ENCODE peak calls at places on chromosomes 13 and 19, in five cellular contexts. S is CD8-positive, alpha-beta T cell; X is prostate gland; R is adrenal gland; C is PC-3. E is an unnamed sample.

GRCh38 chr13:20993661-20994440 is 67.5 kb downstream of the LATS2 start:
- DNase-seq in R (peak; percentile 31), S (no peak), C (no peak), X (no peak), E (no peak)

GRCh38 chr19:49552749-49553148 is 24.9 kb downstream of the RCN3 start:
- DNase-seq in C (no peak), R (no peak), S (no peak), X (no peak), E (no peak)

GRCh38 chr19:12664406-12665280 is 1.9 kb downstream of the MAN2B1 start:
- DNase-seq in S (no peak), C (no peak), X (no peak), R (no peak), E (no peak)

GRCh38 chr13:99895428-99895998 is 76.1 kb downstream of the ZIC5 start:
- DNase-seq in X (no peak), C (no peak), R (no peak), S (peak; percentile 52), E (no peak)

GRCh38 chr13:112730157-112730671 is 40.4 kb downstream of the ATP11A start:
- DNase-seq in C (no peak), S (no peak), X (no peak), R (no peak), E (no peak)

GRCh38 chr19:19461306-19461670 is 54.1 kb downstream of the TSSK6 start:
- DNase-seq in R (no peak), C (no peak), X (no peak), S (no peak), E (no peak)

GRCh38 chr19:7874080-7874856 is at the start of gene PRR36:
- DNase-seq in S (no peak), X (peak; percentile 69), C (peak; percentile 80), R (peak; percentile 35), E (peak; percentile 57)

GRCh38 chr13:27004866-27005265 is 166.7 kb downstream of the USP12 start:
- DNase-seq in R (no peak), S (no peak), X (no peak), C (no peak), E (no peak)

GRCh38 chr19:33746159-33746558 is 50.5 kb upstream of the KCTD15 start:
- DNase-seq in S (no peak), X (no peak), C (no peak), R (no peak), E (no peak)

GRCh38 chr13:67048084-67048792 is 181.9 kb downstream of the PCDH9 start:
- DNase-seq in S (no peak), X (no peak), R (no peak), C (no peak), E (no peak)

GRCh38 chr13:33462109-33462508 is 176.6 kb upstream of the STARD13 start:
- DNase-seq in C (no peak), S (no peak), X (no peak), R (no peak), E (no peak)

GRCh38 chr19:3986260-3987041 is 1.2 kb upstream of the EEF2 start:
- DNase-seq in C (peak; percentile 74), X (no peak), R (peak; percentile 79), S (peak; percentile 77), E (no peak)

GRCh38 chr19:13476071-13476470 is 30.2 kb downstream of the CACNA1A start:
- DNase-seq in S (no peak), R (no peak), C (no peak), X (no peak), E (no peak)

GRCh38 chr13:104773775-104774174 is 1707.6 kb upstream of the SLC10A2 start:
- DNase-seq in X (no peak), S (no peak), R (no peak), C (peak; percentile 71), E (no peak)

GRCh38 chr19:43741075-43741840 is 13.5 kb downstream of the SMG9 start:
- DNase-seq in R (no peak), X (no peak), S (no peak), C (no peak), E (no peak)

GRCh38 chr13:74136089-74136658 is 2.0 kb upstream of the KLF12 start:
- DNase-seq in R (no peak), S (peak; percentile 62), C (peak; percentile 18), X (peak; percentile 11), E (peak; percentile 17)

GRCh38 chr13:49214917-49215376 is 5.2 kb upstream of the MLNR start:
- DNase-seq in C (peak; percentile 11), S (peak; percentile 61), X (peak; percentile 19), R (peak; percentile 55), E (no peak)

GRCh38 chr19:6259312-6259861 is 20.4 kb downstream of the MLLT1 start:
- DNase-seq in C (no peak), X (peak; percentile 52), S (no peak), R (no peak), E (no peak)

GRCh38 chr13:42377640-42378382 is 105.9 kb downstream of the AKAP11 start:
- DNase-seq in R (no peak), S (no peak), C (no peak), X (no peak), E (no peak)

GRCh38 chr19:49677901-49678674 is 1.0 kb downstream of the PRMT1 start:
- DNase-seq in R (peak; percentile 72), X (peak; percentile 40), S (peak; percentile 86), C (peak; percentile 75), E (peak; percentile 65)

GRCh38 chr19:6501740-6502648 is at the start of gene TUBB4A:
- DNase-seq in R (peak; percentile 72), C (peak; percentile 17), X (no peak), S (peak; percentile 73), E (peak; percentile 57)

GRCh38 chr13:110571897-110572777 is 10.6 kb upstream of the RAB20 start:
- DNase-seq in R (no peak), S (no peak), X (no peak), C (no peak), E (no peak)

GRCh38 chr13:105587786-105588185 is 947.7 kb downstream of the EFNB2 start:
- DNase-seq in C (peak; percentile 91), S (no peak), X (no peak), R (no peak), E (no peak)

GRCh38 chr19:44664976-44665375 is 6.3 kb upstream of the CEACAM19 start:
- DNase-seq in C (no peak), X (no peak), S (no peak), R (no peak), E (no peak)

GRCh38 chr13:26412263-26412662 is 145.2 kb upstream of the WASF3 start:
- DNase-seq in C (no peak), R (no peak), X (no peak), S (no peak), E (no peak)

GRCh38 chr13:113656831-113657671 is 947 bp downstream of the ATP4B start:
- DNase-seq in R (no peak), S (no peak), X (no peak), C (no peak), E (peak; percentile 5)

DNA sequence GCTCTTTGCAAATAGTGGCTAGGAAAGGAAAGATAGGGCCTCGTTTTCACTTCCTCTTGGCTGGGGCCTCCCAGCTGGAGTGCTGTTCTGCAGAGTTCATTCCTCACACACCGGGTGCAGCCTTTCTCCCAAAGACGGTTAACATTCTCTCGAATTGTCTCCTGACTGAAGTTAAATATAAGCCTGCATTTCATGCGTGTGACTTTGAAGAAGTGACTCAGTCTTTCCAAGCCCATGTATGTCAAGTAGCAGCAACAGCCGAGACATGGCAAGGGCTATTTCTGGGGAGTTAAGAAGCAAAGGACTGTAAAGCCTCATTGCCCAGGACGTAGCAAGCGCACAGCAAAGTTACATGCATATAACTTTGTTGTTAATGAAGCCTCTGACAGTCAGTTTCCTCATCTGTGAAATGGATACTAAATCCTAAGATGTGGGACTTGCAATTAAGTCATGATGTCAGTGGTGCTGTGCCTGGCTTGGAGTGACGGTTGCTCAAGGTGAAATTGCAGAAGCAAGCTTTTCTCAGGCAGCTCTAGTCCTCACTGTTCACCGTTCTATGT is 502.4 kb downstream of the MYO16 start:
- DNase-seq in R (no peak), C (no peak), X (no peak), S (no peak), E (no peak)
- TF ChIP-seq CTCF in R (no peak), C (no peak), X (no peak), S (no peak), E (no peak)

GRCh38 chr19:58097783-58098681 is at the start of gene ZSCAN18:
- DNase-seq in C (no peak), X (peak; percentile 96), R (peak; percentile 98), S (peak; percentile 96), E (peak; percentile 98)

GRCh38 chr19:58096884-58097283 is 1.1 kb downstream of the ZSCAN18 start:
- DNase-seq in S (no peak), R (no peak), X (no peak), C (no peak), E (no peak)

GRCh38 chr19:58098682-58098998 is 609 bp upstream of the ZSCAN18 start:
- DNase-seq in S (no peak), X (no peak), R (no peak), C (no peak), E (no peak)

GRCh38 chr19:58095328-58095727 is 2.7 kb downstream of the ZSCAN18 start:
- DNase-seq in X (no peak), R (no peak), S (no peak), C (no peak), E (no peak)

DNA sequence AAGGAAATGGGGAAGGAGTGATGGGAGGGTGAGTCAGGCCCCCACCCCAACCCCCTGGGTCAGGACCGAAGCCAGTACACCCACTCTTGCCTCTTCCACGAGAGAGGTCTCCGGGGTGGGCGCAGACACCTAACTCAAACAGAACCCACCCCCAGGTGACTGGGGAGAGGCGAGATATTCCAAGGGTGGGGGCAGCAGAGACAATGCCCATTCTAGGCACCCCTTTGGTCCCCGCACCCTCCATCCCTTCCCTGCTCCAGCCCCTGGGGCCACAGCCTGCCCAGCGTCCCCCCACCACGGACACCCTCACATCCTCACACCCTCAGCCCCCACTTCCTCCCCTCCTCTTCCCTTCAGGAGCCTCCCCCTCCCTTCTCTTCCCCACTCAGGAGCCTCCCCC is 682 bp downstream of the ZSCAN18 start:
- DNase-seq in C (no peak), R (no peak), X (no peak), S (no peak), E (no peak)
- H3K27ac ChIP-seq in C (no peak overlapping the region), R (no peak overlapping the region), X (peak overlapping the region; percentile 86), S (peak overlapping the region; percentile 97), E (no peak overlapping the region)

DNA sequence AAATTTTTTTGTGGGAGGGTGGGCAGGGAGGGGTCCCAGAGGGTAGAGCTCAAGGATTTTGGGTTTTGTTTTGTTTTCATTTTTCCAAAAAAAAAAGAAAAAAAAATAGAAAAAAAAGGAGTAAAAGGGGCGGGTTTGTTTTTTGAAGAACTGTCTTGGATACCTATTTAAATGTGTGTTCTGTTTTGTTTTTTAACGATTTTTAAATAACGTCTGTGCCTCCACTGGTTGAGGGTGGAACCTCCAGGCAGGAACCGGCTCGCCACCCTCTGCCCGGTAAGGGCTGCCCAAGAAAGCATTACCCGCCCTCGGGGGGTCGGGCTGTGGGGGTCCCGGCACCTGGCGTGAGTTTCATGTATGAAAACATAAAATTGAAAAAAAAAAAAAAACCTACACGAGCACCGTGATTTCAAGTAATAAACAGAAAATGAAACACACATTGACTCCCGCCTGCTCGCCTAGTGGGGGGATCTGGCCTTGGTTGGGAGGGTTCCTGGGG is 10.4 kb downstream of the MIDN start:
- DNase-seq in S (no peak), X (no peak), R (no peak), C (no peak), E (no peak)
- H3K4me1 ChIP-seq in S (peaks cover 89% of the 10 kb centered on the region), X (peaks cover 56% of the 10 kb centered on the region), R (peaks cover 56% of the 10 kb centered on the region), C (peaks cover 42% of the 10 kb centered on the region), E (peaks cover 80% of the 10 kb centered on the region)

DNA sequence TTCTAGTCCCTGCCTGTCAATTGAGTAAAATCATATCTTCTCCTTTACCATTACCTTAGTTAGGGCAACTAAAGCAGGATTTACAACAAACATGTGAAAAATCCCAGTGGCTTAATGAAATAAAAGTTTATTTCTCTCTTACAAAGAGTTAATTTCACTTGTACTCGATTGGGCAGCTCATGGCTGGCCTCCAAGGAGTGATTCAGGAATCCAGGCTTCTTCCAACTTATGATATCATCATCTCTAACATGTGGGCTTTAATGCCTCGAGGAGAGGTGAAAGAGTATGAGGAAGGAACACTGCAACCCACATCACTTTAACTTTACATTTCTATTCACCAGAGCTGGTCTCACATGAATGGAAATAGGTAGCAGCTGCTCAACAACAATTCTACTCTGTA is 725.3 kb upstream of the SLITRK1 start:
- DNase-seq in S (no peak), C (peak; percentile 47), X (no peak), R (peak; percentile 27), E (no peak)
- TF ChIP-seq CTCF in S (no peak), C (no peak), X (no peak), R (no peak), E (no peak)